ENCODE peak calls at places on chromosomes 3 and 15, in six cellular contexts. One of them, this sample, is unnamed.

GRCh38 chr3:127485396-127486170 is 105.0 kb downstream of the TPRA1 start:
- DNase-seq in retinal pigment epithelial cell: no peak
- DNase-seq in endothelial cell: peak
- DNase-seq in epithelial cell of esophagus: no peak
- DNase-seq in astrocyte of the cerebellum: no peak
- DNase-seq in AG10803: no peak
- DNase-seq in this sample: no peak

GRCh38 chr15:85318048-85318731 is 62.2 kb upstream of the AKAP13 start:
- DNase-seq in retinal pigment epithelial cell: no peak
- DNase-seq in endothelial cell: no peak
- DNase-seq in epithelial cell of esophagus: peak
- DNase-seq in astrocyte of the cerebellum: peak
- DNase-seq in AG10803: peak
- DNase-seq in this sample: peak

GRCh38 chr3:100775669-100776068 is 66.4 kb downstream of the TFG start:
- DNase-seq in retinal pigment epithelial cell: no peak
- DNase-seq in endothelial cell: no peak
- DNase-seq in epithelial cell of esophagus: peak
- DNase-seq in astrocyte of the cerebellum: no peak
- DNase-seq in AG10803: no peak
- DNase-seq in this sample: no peak

GRCh38 chr3:111998661-111999641 is at the start of gene TAGLN3:
- DNase-seq in retinal pigment epithelial cell: no peak
- DNase-seq in endothelial cell: peak
- DNase-seq in epithelial cell of esophagus: peak
- DNase-seq in astrocyte of the cerebellum: no peak
- DNase-seq in AG10803: no peak
- DNase-seq in this sample: peak

GRCh38 chr3:27607370-27607769 is 114.8 kb downstream of the EOMES start:
- DNase-seq in retinal pigment epithelial cell: no peak
- DNase-seq in endothelial cell: no peak
- DNase-seq in epithelial cell of esophagus: peak
- DNase-seq in astrocyte of the cerebellum: peak
- DNase-seq in AG10803: peak
- DNase-seq in this sample: peak

GRCh38 chr3:53166781-53167291 is 5.8 kb downstream of the PRKCD start:
- DNase-seq in retinal pigment epithelial cell: no peak
- DNase-seq in endothelial cell: peak
- DNase-seq in epithelial cell of esophagus: no peak
- DNase-seq in astrocyte of the cerebellum: no peak
- DNase-seq in AG10803: peak
- DNase-seq in this sample: no peak

GRCh38 chr3:120198305-120198878 is 86.6 kb downstream of the GPR156 start:
- DNase-seq in retinal pigment epithelial cell: no peak
- DNase-seq in endothelial cell: no peak
- DNase-seq in epithelial cell of esophagus: peak
- DNase-seq in astrocyte of the cerebellum: peak
- DNase-seq in AG10803: peak
- DNase-seq in this sample: peak

GRCh38 chr15:74218172-74218885 is 15.7 kb upstream of the STRA6 start:
- DNase-seq in retinal pigment epithelial cell: no peak
- DNase-seq in endothelial cell: no peak
- DNase-seq in epithelial cell of esophagus: no peak
- DNase-seq in astrocyte of the cerebellum: no peak
- DNase-seq in AG10803: no peak
- DNase-seq in this sample: peak

GRCh38 chr15:83837946-83838571 is 184.1 kb downstream of the ADAMTSL3 start:
- DNase-seq in retinal pigment epithelial cell: no peak
- DNase-seq in endothelial cell: peak
- DNase-seq in epithelial cell of esophagus: peak
- DNase-seq in astrocyte of the cerebellum: no peak
- DNase-seq in AG10803: no peak
- DNase-seq in this sample: peak

GRCh38 chr3:170815340-170815739 is 54.7 kb downstream of the RPL22L1 start:
- DNase-seq in retinal pigment epithelial cell: no peak
- DNase-seq in endothelial cell: no peak
- DNase-seq in epithelial cell of esophagus: peak
- DNase-seq in astrocyte of the cerebellum: no peak
- DNase-seq in AG10803: no peak
- DNase-seq in this sample: peak

GRCh38 chr15:80840173-80841130 is 61.3 kb downstream of the CEMIP start:
- DNase-seq in retinal pigment epithelial cell: no peak
- DNase-seq in endothelial cell: no peak
- DNase-seq in epithelial cell of esophagus: peak
- DNase-seq in astrocyte of the cerebellum: no peak
- DNase-seq in AG10803: no peak
- DNase-seq in this sample: no peak

GRCh38 chr3:9916734-9917680 is at the start of gene IL17RC:
- DNase-seq in retinal pigment epithelial cell: no peak
- DNase-seq in endothelial cell: peak
- DNase-seq in epithelial cell of esophagus: peak
- DNase-seq in astrocyte of the cerebellum: peak
- DNase-seq in AG10803: peak
- DNase-seq in this sample: peak

GRCh38 chr3:111359261-111360030 is 182.6 kb upstream of the CD96 start:
- DNase-seq in retinal pigment epithelial cell: no peak
- DNase-seq in endothelial cell: no peak
- DNase-seq in epithelial cell of esophagus: no peak
- DNase-seq in astrocyte of the cerebellum: no peak
- DNase-seq in AG10803: no peak
- DNase-seq in this sample: no peak

GRCh38 chr3:9878700-9879099 is 1.4 kb downstream of the CIDEC start:
- DNase-seq in retinal pigment epithelial cell: no peak
- DNase-seq in endothelial cell: no peak
- DNase-seq in epithelial cell of esophagus: no peak
- DNase-seq in astrocyte of the cerebellum: no peak
- DNase-seq in AG10803: no peak
- DNase-seq in this sample: no peak

GRCh38 chr3:194485876-194486539 is 794 bp downstream of the ATP13A3 start:
- DNase-seq in retinal pigment epithelial cell: no peak
- DNase-seq in endothelial cell: peak
- DNase-seq in epithelial cell of esophagus: peak
- DNase-seq in astrocyte of the cerebellum: no peak
- DNase-seq in AG10803: no peak
- DNase-seq in this sample: no peak

GRCh38 chr15:90388462-90389182 is 580 bp downstream of the IQGAP1 start:
- DNase-seq in retinal pigment epithelial cell: no peak
- DNase-seq in endothelial cell: peak
- DNase-seq in epithelial cell of esophagus: peak
- DNase-seq in astrocyte of the cerebellum: no peak
- DNase-seq in AG10803: peak
- DNase-seq in this sample: peak
- TF ChIP-seq CTCF in retinal pigment epithelial cell: no peak
- TF ChIP-seq CTCF in endothelial cell: no peak
- TF ChIP-seq CTCF in epithelial cell of esophagus: no peak
- TF ChIP-seq CTCF in astrocyte of the cerebellum: no peak
- TF ChIP-seq CTCF in AG10803: no peak
- TF ChIP-seq CTCF in this sample: no peak

GRCh38 chr3:98114264-98114663 is 16.3 kb upstream of the OR5H1 start:
- DNase-seq in retinal pigment epithelial cell: no peak
- DNase-seq in endothelial cell: no peak
- DNase-seq in epithelial cell of esophagus: no peak
- DNase-seq in astrocyte of the cerebellum: no peak
- DNase-seq in AG10803: no peak
- DNase-seq in this sample: no peak

GRCh38 chr3:98110191-98110908 is 20.2 kb upstream of the OR5H1 start:
- DNase-seq in retinal pigment epithelial cell: no peak
- DNase-seq in endothelial cell: no peak
- DNase-seq in epithelial cell of esophagus: no peak
- DNase-seq in astrocyte of the cerebellum: no peak
- DNase-seq in AG10803: no peak
- DNase-seq in this sample: no peak

GRCh38 chr3:98109789-98110188 is 20.7 kb upstream of the OR5H1 start:
- DNase-seq in retinal pigment epithelial cell: no peak
- DNase-seq in endothelial cell: no peak
- DNase-seq in epithelial cell of esophagus: no peak
- DNase-seq in astrocyte of the cerebellum: no peak
- DNase-seq in AG10803: no peak
- DNase-seq in this sample: no peak

GRCh38 chr3:98115717-98116116 is 14.8 kb upstream of the OR5H1 start:
- DNase-seq in retinal pigment epithelial cell: no peak
- DNase-seq in endothelial cell: no peak
- DNase-seq in epithelial cell of esophagus: no peak
- DNase-seq in astrocyte of the cerebellum: no peak
- DNase-seq in AG10803: no peak
- DNase-seq in this sample: no peak
- TF ChIP-seq CTCF in retinal pigment epithelial cell: no peak
- TF ChIP-seq CTCF in endothelial cell: no peak
- TF ChIP-seq CTCF in epithelial cell of esophagus: no peak
- TF ChIP-seq CTCF in astrocyte of the cerebellum: no peak
- TF ChIP-seq CTCF in AG10803: no peak
- TF ChIP-seq CTCF in this sample: no peak

GRCh38 chr15:29638781-29639180 is 183.5 kb downstream of the TJP1 start:
- DNase-seq in retinal pigment epithelial cell: peak
- DNase-seq in endothelial cell: no peak
- DNase-seq in epithelial cell of esophagus: peak
- DNase-seq in astrocyte of the cerebellum: peak
- DNase-seq in AG10803: no peak
- DNase-seq in this sample: no peak

GRCh38 chr15:29636921-29637320 is 185.3 kb downstream of the TJP1 start:
- DNase-seq in retinal pigment epithelial cell: no peak
- DNase-seq in endothelial cell: no peak
- DNase-seq in epithelial cell of esophagus: no peak
- DNase-seq in astrocyte of the cerebellum: no peak
- DNase-seq in AG10803: no peak
- DNase-seq in this sample: no peak

GRCh38 chr15:29636140-29636539 is 186.1 kb downstream of the TJP1 start:
- DNase-seq in retinal pigment epithelial cell: no peak
- DNase-seq in endothelial cell: no peak
- DNase-seq in epithelial cell of esophagus: no peak
- DNase-seq in astrocyte of the cerebellum: no peak
- DNase-seq in AG10803: no peak
- DNase-seq in this sample: no peak

GRCh38 chr15:29637555-29637954 is 184.7 kb downstream of the TJP1 start:
- DNase-seq in retinal pigment epithelial cell: no peak
- DNase-seq in endothelial cell: no peak
- DNase-seq in epithelial cell of esophagus: no peak
- DNase-seq in astrocyte of the cerebellum: no peak
- DNase-seq in AG10803: no peak
- DNase-seq in this sample: no peak

DNA sequence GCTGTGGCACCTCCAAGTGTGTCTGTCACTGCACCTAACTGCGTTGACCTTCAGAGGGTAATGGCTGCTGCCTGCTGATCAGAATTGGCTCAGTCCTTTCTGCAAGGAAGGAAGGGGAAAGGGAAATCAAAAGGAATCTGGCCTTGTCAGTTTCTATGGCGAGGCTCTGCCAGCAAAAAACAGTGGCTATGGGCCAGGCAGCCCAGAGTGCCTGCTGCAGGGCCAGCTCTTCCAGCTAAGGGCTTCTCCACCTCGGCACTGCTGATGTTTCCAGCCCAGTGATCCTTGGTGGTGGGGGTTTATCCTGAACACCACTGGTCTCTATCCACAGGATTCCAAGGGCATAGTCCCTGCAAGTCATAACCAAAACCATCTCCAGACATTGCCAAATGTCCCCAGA is 184.3 kb downstream of the TJP1 start:
- DNase-seq in retinal pigment epithelial cell: no peak
- DNase-seq in endothelial cell: no peak
- DNase-seq in epithelial cell of esophagus: no peak
- DNase-seq in astrocyte of the cerebellum: no peak
- DNase-seq in AG10803: no peak
- DNase-seq in this sample: no peak
- TF ChIP-seq CTCF in retinal pigment epithelial cell: no peak
- TF ChIP-seq CTCF in endothelial cell: no peak
- TF ChIP-seq CTCF in epithelial cell of esophagus: no peak
- TF ChIP-seq CTCF in astrocyte of the cerebellum: no peak
- TF ChIP-seq CTCF in AG10803: no peak
- TF ChIP-seq CTCF in this sample: no peak

DNA sequence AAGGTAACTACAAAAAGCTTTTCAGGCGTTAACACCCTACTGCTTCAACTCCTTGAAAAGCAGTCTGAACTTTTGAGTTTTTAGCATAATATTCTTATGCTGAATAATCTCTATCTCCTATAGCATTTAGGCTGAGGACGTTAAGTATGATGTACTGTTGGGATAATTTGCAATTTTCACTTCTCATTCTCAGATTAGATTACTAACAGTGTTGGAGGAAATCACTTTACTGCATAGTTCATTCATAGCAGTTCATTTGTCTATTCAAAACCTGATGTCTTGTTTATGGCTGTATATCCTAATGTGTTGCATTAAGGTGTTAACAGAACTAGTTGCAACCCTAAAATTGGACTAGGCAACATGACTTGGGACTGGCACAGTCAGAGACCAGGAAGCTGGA is 983.1 kb downstream of the FHIT start:
- DNase-seq in retinal pigment epithelial cell: no peak
- DNase-seq in endothelial cell: no peak
- DNase-seq in epithelial cell of esophagus: no peak
- DNase-seq in astrocyte of the cerebellum: no peak
- DNase-seq in AG10803: no peak
- DNase-seq in this sample: no peak
- TF ChIP-seq CTCF in retinal pigment epithelial cell: no peak
- TF ChIP-seq CTCF in endothelial cell: no peak
- TF ChIP-seq CTCF in epithelial cell of esophagus: no peak
- TF ChIP-seq CTCF in astrocyte of the cerebellum: no peak
- TF ChIP-seq CTCF in AG10803: no peak
- TF ChIP-seq CTCF in this sample: no peak

DNA sequence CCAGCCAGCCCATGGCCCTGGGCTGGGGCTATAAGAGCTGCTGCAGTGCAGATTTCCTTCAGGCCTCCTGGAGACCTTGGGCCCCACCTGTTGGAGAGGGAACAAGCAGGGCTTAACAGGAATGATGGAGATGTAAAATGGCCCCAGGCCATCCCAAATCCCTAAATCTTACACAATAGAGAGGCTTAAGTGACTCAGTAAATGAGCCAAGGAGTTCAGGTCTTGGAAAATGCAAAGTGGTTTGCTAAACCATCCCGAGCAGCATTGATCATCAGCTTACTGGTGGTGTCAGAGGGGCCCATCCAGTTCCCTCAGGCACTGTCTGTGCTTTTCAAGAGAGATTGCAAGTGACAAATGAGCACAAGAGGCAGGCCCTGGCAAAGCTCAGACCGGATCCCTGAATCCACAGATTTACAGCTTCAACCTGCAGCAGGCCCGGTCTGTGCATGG is 325.5 kb downstream of the UACA start:
- DNase-seq in retinal pigment epithelial cell: no peak
- DNase-seq in endothelial cell: no peak
- DNase-seq in epithelial cell of esophagus: peak
- DNase-seq in astrocyte of the cerebellum: no peak
- DNase-seq in AG10803: peak
- DNase-seq in this sample: peak
- TF ChIP-seq CTCF in retinal pigment epithelial cell: no peak
- TF ChIP-seq CTCF in endothelial cell: no peak
- TF ChIP-seq CTCF in epithelial cell of esophagus: peak
- TF ChIP-seq CTCF in astrocyte of the cerebellum: no peak
- TF ChIP-seq CTCF in AG10803: no peak
- TF ChIP-seq CTCF in this sample: peak

GRCh38 chr3:37111199-37111598 is 63.2 kb downstream of the LRRFIP2 start:
- DNase-seq in retinal pigment epithelial cell: no peak
- DNase-seq in endothelial cell: no peak
- DNase-seq in epithelial cell of esophagus: no peak
- DNase-seq in astrocyte of the cerebellum: no peak
- DNase-seq in AG10803: peak
- DNase-seq in this sample: no peak
- TF ChIP-seq CTCF in retinal pigment epithelial cell: no peak
- TF ChIP-seq CTCF in endothelial cell: no peak
- TF ChIP-seq CTCF in epithelial cell of esophagus: no peak
- TF ChIP-seq CTCF in astrocyte of the cerebellum: no peak
- TF ChIP-seq CTCF in AG10803: no peak
- TF ChIP-seq CTCF in this sample: no peak

This sample was measured in MCF 10A.